ENCODE peak calls at places on chromosomes 16 and 17, in ten cellular contexts. One of them, this sample, is unnamed.

GRCh38 chr16:52545544-52546262 is 1.2 kb downstream of the TOX3 start:
- DNase-seq in adrenal gland: no peak
- DNase-seq in Peyer's patch: peak; percentile 52
- DNase-seq in fibroblast of lung: no peak
- DNase-seq in testis: no peak
- DNase-seq in right cardiac atrium: no peak
- DNase-seq in tibial artery: no peak
- DNase-seq in effector memory CD4-positive, alpha-beta T cell: no peak
- DNase-seq in AG04450: no peak
- DNase-seq in heart left ventricle: no peak
- DNase-seq in this sample: no peak

GRCh38 chr17:68972119-68972704 is 17.0 kb upstream of the ABCA8 start:
- DNase-seq in tibial artery: no peak
- DNase-seq in testis: peak; percentile 38
- DNase-seq in Peyer's patch: no peak
- DNase-seq in heart left ventricle: no peak
- DNase-seq in adrenal gland: no peak
- DNase-seq in right cardiac atrium: no peak
- DNase-seq in AG04450: no peak
- DNase-seq in fibroblast of lung: peak; percentile 61
- DNase-seq in effector memory CD4-positive, alpha-beta T cell: no peak
- DNase-seq in this sample: no peak

GRCh38 chr16:30753596-30753995 is 5.4 kb downstream of the PHKG2 start:
- DNase-seq in right cardiac atrium: no peak
- DNase-seq in Peyer's patch: no peak
- DNase-seq in testis: no peak
- DNase-seq in heart left ventricle: no peak
- DNase-seq in AG04450: no peak
- DNase-seq in effector memory CD4-positive, alpha-beta T cell: no peak
- DNase-seq in adrenal gland: peak; percentile 12
- DNase-seq in tibial artery: no peak
- DNase-seq in fibroblast of lung: no peak
- DNase-seq in this sample: no peak

GRCh38 chr17:66930933-66931332 is 33.6 kb upstream of the CACNG4 start:
- DNase-seq in fibroblast of lung: no peak
- DNase-seq in effector memory CD4-positive, alpha-beta T cell: no peak
- DNase-seq in AG04450: no peak
- DNase-seq in heart left ventricle: no peak
- DNase-seq in adrenal gland: no peak
- DNase-seq in testis: peak; percentile 68
- DNase-seq in Peyer's patch: no peak
- DNase-seq in right cardiac atrium: no peak
- DNase-seq in tibial artery: no peak
- DNase-seq in this sample: no peak

GRCh38 chr16:84976644-84977400 is 34.5 kb downstream of the ZDHHC7 start:
- DNase-seq in tibial artery: peak; percentile 72
- DNase-seq in effector memory CD4-positive, alpha-beta T cell: no peak
- DNase-seq in heart left ventricle: peak; percentile 79
- DNase-seq in Peyer's patch: no peak
- DNase-seq in testis: no peak
- DNase-seq in fibroblast of lung: no peak
- DNase-seq in AG04450: no peak
- DNase-seq in right cardiac atrium: peak; percentile 53
- DNase-seq in adrenal gland: peak; percentile 63
- DNase-seq in this sample: no peak

GRCh38 chr17:48420823-48421222 is 9.2 kb downstream of the SKAP1 start:
- DNase-seq in AG04450: no peak
- DNase-seq in effector memory CD4-positive, alpha-beta T cell: no peak
- DNase-seq in tibial artery: no peak
- DNase-seq in Peyer's patch: no peak
- DNase-seq in adrenal gland: no peak
- DNase-seq in heart left ventricle: no peak
- DNase-seq in testis: no peak
- DNase-seq in right cardiac atrium: no peak
- DNase-seq in fibroblast of lung: no peak
- DNase-seq in this sample: no peak

GRCh38 chr17:82216301-82217119 is 3.9 kb upstream of the CCDC57 start:
- DNase-seq in right cardiac atrium: peak; percentile 67
- DNase-seq in testis: peak; percentile 69
- DNase-seq in tibial artery: peak; percentile 73
- DNase-seq in heart left ventricle: peak; percentile 88
- DNase-seq in adrenal gland: peak; percentile 86
- DNase-seq in fibroblast of lung: peak; percentile 76
- DNase-seq in effector memory CD4-positive, alpha-beta T cell: peak; percentile 50
- DNase-seq in Peyer's patch: peak; percentile 89
- DNase-seq in AG04450: no peak
- DNase-seq in this sample: peak; percentile 44

GRCh38 chr17:10737168-10737622 is 7.4 kb upstream of the TMEM220 start:
- DNase-seq in fibroblast of lung: peak; percentile 67
- DNase-seq in tibial artery: peak; percentile 61
- DNase-seq in adrenal gland: peak; percentile 69
- DNase-seq in right cardiac atrium: peak; percentile 59
- DNase-seq in effector memory CD4-positive, alpha-beta T cell: no peak
- DNase-seq in heart left ventricle: no peak
- DNase-seq in AG04450: peak; percentile 24
- DNase-seq in testis: peak; percentile 75
- DNase-seq in Peyer's patch: peak; percentile 92
- DNase-seq in this sample: no peak

GRCh38 chr17:5184284-5184683 is 7.4 kb downstream of the ZNF594 start:
- DNase-seq in fibroblast of lung: no peak
- DNase-seq in effector memory CD4-positive, alpha-beta T cell: no peak
- DNase-seq in Peyer's patch: no peak
- DNase-seq in AG04450: no peak
- DNase-seq in testis: no peak
- DNase-seq in right cardiac atrium: no peak
- DNase-seq in heart left ventricle: no peak
- DNase-seq in adrenal gland: no peak
- DNase-seq in tibial artery: no peak
- DNase-seq in this sample: no peak

GRCh38 chr17:5183410-5183793 is 8.3 kb downstream of the ZNF594 start:
- DNase-seq in tibial artery: no peak
- DNase-seq in adrenal gland: no peak
- DNase-seq in fibroblast of lung: no peak
- DNase-seq in testis: no peak
- DNase-seq in effector memory CD4-positive, alpha-beta T cell: no peak
- DNase-seq in right cardiac atrium: no peak
- DNase-seq in AG04450: no peak
- DNase-seq in heart left ventricle: no peak
- DNase-seq in Peyer's patch: no peak
- DNase-seq in this sample: no peak

GRCh38 chr17:5179003-5179402 is 12.7 kb downstream of the ZNF594 start:
- DNase-seq in fibroblast of lung: no peak
- DNase-seq in effector memory CD4-positive, alpha-beta T cell: no peak
- DNase-seq in adrenal gland: no peak
- DNase-seq in tibial artery: no peak
- DNase-seq in right cardiac atrium: no peak
- DNase-seq in heart left ventricle: no peak
- DNase-seq in AG04450: no peak
- DNase-seq in Peyer's patch: no peak
- DNase-seq in testis: no peak
- DNase-seq in this sample: no peak

GRCh38 chr17:5181509-5182305 is 10.0 kb downstream of the ZNF594 start:
- DNase-seq in right cardiac atrium: no peak
- DNase-seq in adrenal gland: no peak
- DNase-seq in effector memory CD4-positive, alpha-beta T cell: no peak
- DNase-seq in tibial artery: no peak
- DNase-seq in heart left ventricle: no peak
- DNase-seq in testis: no peak
- DNase-seq in fibroblast of lung: no peak
- DNase-seq in Peyer's patch: no peak
- DNase-seq in AG04450: no peak
- DNase-seq in this sample: no peak

DNA sequence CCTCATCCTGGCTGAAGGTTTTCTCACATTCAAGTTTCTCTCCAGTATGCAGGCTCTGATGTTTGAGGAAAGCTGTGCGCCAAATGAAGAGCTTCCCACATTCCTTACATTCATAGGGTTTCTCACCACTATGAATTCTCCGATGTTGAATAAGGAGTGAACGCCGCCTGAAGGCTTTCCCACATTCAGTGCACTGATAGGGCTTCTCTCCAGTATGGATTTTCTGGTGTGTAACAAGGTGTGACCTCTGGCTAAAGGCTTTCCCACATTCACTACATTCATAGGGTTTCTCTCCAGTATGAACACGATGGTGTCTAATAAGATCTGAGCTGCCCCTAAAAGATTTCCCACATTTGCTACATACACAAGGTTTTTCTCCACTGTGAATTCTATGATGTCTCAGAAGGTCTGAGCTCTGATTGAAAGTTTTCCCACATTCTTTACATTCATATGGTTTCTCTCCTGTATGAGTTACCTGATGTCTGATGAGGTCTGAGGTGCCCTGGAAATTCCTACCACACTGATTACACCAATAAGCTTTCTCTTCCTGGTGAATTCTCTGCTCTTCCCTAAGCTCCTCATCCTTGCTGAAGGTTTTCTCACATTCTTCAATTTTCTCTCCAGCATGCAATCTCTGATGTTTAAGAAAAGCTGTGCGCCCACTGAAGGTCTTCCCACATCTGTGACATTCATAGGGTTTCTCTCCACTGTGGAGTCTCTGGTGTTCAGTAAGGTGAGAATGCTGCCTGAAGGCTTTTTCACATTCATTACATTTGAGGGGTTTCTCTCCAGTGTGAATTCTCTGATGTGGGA is 8.9 kb downstream of the ZNF594 start:
- DNase-seq in adrenal gland: no peak
- DNase-seq in effector memory CD4-positive, alpha-beta T cell: no peak
- DNase-seq in AG04450: no peak
- DNase-seq in heart left ventricle: no peak
- DNase-seq in Peyer's patch: no peak
- DNase-seq in testis: no peak
- DNase-seq in right cardiac atrium: no peak
- DNase-seq in fibroblast of lung: no peak
- DNase-seq in tibial artery: no peak
- DNase-seq in this sample: no peak
- H3K9me3 ChIP-seq in adrenal gland: peaks cover 31% of the 10 kb centered on the region
- H3K9me3 ChIP-seq in effector memory CD4-positive, alpha-beta T cell: peaks cover 59% of the 10 kb centered on the region
- H3K9me3 ChIP-seq in AG04450: peaks cover 74% of the 10 kb centered on the region
- H3K9me3 ChIP-seq in heart left ventricle: peaks cover 100% of the 10 kb centered on the region
- H3K9me3 ChIP-seq in Peyer's patch: peaks cover 10% of the 10 kb centered on the region
- H3K9me3 ChIP-seq in testis: peaks cover 3% of the 10 kb centered on the region
- H3K9me3 ChIP-seq in right cardiac atrium: peaks cover 27% of the 10 kb centered on the region
- H3K9me3 ChIP-seq in fibroblast of lung: peaks cover 6% of the 10 kb centered on the region
- H3K9me3 ChIP-seq in tibial artery: peaks cover 93% of the 10 kb centered on the region
- H3K9me3 ChIP-seq in this sample: peaks cover 38% of the 10 kb centered on the region

DNA sequence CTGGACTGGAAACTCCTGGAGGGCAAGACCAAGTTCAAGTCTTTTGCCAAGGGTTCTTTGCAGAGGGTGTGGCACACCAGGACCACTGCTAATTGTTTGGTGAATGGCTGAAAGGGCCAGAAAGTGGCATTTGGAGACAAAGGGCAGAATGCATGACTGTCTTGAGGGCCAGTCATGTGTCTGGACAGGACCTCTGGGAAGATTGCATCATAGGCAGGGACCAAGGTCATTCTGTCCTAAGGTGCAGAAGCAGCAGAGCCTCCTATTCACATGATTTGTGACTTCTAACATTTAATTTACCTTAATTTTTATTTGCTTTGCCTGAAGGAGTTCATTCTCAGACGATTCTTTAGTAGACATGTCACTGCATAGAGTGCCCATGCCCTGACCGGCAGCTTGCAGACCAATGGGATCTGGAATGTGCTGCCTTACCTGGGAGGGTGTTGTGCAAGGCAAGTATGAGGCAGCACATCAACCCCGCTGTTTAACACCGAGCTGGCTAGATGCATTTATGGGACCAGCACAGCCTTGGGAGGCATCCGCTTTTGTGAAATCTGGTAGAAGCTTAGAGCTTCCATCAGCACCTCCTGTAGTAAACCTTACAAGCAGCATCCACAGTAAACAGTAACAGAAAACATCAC is 62.3 kb upstream of the MAF start:
- DNase-seq in AG04450: no peak
- DNase-seq in adrenal gland: peak; percentile 27
- DNase-seq in right cardiac atrium: no peak
- DNase-seq in tibial artery: no peak
- DNase-seq in effector memory CD4-positive, alpha-beta T cell: no peak
- DNase-seq in heart left ventricle: no peak
- DNase-seq in fibroblast of lung: no peak
- DNase-seq in Peyer's patch: no peak
- DNase-seq in testis: no peak
- DNase-seq in this sample: no peak
- H3K9me3 ChIP-seq in AG04450: peaks cover 4% of the 10 kb centered on the region
- H3K9me3 ChIP-seq in adrenal gland: no peaks in the 10 kb centered on the region
- H3K9me3 ChIP-seq in right cardiac atrium: no peaks in the 10 kb centered on the region
- H3K9me3 ChIP-seq in tibial artery: no peaks in the 10 kb centered on the region
- H3K9me3 ChIP-seq in effector memory CD4-positive, alpha-beta T cell: no peaks in the 10 kb centered on the region
- H3K9me3 ChIP-seq in heart left ventricle: no peaks in the 10 kb centered on the region
- H3K9me3 ChIP-seq in fibroblast of lung: no peaks in the 10 kb centered on the region
- H3K9me3 ChIP-seq in Peyer's patch: no peaks in the 10 kb centered on the region
- H3K9me3 ChIP-seq in testis: no peaks in the 10 kb centered on the region
- H3K9me3 ChIP-seq in this sample: no peaks in the 10 kb centered on the region

DNA sequence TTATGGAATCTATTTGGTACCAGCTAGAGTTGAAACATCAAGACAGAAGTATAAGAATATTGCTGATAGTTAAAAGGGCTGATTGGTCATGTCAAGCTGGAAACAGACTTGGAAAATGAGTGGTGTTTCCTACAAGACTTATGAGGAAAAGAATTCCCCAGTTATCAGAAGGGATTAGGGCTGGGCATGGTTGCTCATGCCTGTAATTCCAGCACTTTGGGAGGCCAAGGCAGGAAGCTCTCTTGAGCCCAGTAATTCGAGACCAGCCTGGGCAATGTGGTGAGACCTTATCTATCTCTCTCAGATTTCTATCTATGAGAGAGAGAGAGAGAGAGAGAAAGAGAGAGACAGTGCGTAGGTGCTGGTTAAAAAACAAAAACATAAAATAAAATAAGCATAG is 139.5 kb upstream of the PMFBP1 start:
- DNase-seq in effector memory CD4-positive, alpha-beta T cell: no peak
- DNase-seq in AG04450: no peak
- DNase-seq in right cardiac atrium: no peak
- DNase-seq in Peyer's patch: no peak
- DNase-seq in testis: no peak
- DNase-seq in tibial artery: no peak
- DNase-seq in adrenal gland: no peak
- DNase-seq in heart left ventricle: no peak
- DNase-seq in fibroblast of lung: no peak
- DNase-seq in this sample: no peak
- H3K9me3 ChIP-seq in effector memory CD4-positive, alpha-beta T cell: no peaks in the 10 kb centered on the region
- H3K9me3 ChIP-seq in AG04450: no peaks in the 10 kb centered on the region
- H3K9me3 ChIP-seq in right cardiac atrium: no peaks in the 10 kb centered on the region
- H3K9me3 ChIP-seq in Peyer's patch: no peaks in the 10 kb centered on the region
- H3K9me3 ChIP-seq in testis: no peaks in the 10 kb centered on the region
- H3K9me3 ChIP-seq in tibial artery: no peaks in the 10 kb centered on the region
- H3K9me3 ChIP-seq in adrenal gland: peaks cover 5% of the 10 kb centered on the region
- H3K9me3 ChIP-seq in heart left ventricle: peaks cover 11% of the 10 kb centered on the region
- H3K9me3 ChIP-seq in fibroblast of lung: no peaks in the 10 kb centered on the region
- H3K9me3 ChIP-seq in this sample: no peaks in the 10 kb centered on the region

DNA sequence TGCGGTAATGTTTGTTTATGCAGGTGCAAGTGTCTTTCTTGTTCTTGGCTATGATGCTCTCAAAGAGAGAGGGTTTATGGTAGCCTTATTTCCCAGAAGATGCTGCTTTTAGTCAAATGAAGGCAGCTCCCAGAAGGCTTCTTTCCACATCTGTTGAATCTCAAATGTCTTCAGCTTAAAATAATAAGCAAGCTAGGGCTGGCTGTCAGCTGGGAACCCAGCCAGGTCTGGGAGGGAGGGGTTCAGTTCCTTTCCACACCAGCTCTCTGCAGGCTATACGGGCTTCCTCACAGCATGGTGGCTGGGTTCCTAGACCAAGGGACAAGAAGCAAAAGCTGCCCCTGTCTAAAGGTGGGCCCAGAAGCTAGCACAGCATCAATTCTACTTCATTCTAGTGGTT is 47.4 kb upstream of the ATF7IP2 start:
- DNase-seq in right cardiac atrium: no peak
- DNase-seq in Peyer's patch: no peak
- DNase-seq in heart left ventricle: no peak
- DNase-seq in testis: no peak
- DNase-seq in fibroblast of lung: no peak
- DNase-seq in tibial artery: no peak
- DNase-seq in effector memory CD4-positive, alpha-beta T cell: no peak
- DNase-seq in AG04450: no peak
- DNase-seq in adrenal gland: no peak
- DNase-seq in this sample: no peak
- H3K9me3 ChIP-seq in right cardiac atrium: no peaks in the 10 kb centered on the region
- H3K9me3 ChIP-seq in Peyer's patch: no peaks in the 10 kb centered on the region
- H3K9me3 ChIP-seq in heart left ventricle: peaks cover 41% of the 10 kb centered on the region
- H3K9me3 ChIP-seq in testis: no peaks in the 10 kb centered on the region
- H3K9me3 ChIP-seq in fibroblast of lung: no peaks in the 10 kb centered on the region
- H3K9me3 ChIP-seq in tibial artery: peaks cover 30% of the 10 kb centered on the region
- H3K9me3 ChIP-seq in effector memory CD4-positive, alpha-beta T cell: no peaks in the 10 kb centered on the region
- H3K9me3 ChIP-seq in AG04450: peaks cover 38% of the 10 kb centered on the region
- H3K9me3 ChIP-seq in adrenal gland: no peaks in the 10 kb centered on the region
- H3K9me3 ChIP-seq in this sample: peaks cover 6% of the 10 kb centered on the region

This sample was measured in T-helper 17 cell.